ENCODE peak calls at places on chromosomes 13 and 19, in seven cellular contexts. R is HCT116, B is Panc1, Q is GM23338, F is SK-N-SH, Z is HepG2, O is HL-60. P is an unnamed sample.

GRCh38 chr13:48769107-48769704 is 115.5 kb downstream of the CYSLTR2 start:
- DNase-seq in R (peak; percentile 85), B (peak; percentile 87), Q (peak; percentile 92), F (peak; percentile 60), Z (peak; percentile 82), O (peak; percentile 70), P (peak; percentile 34)

GRCh38 chr13:107712145-107712544 is 503.2 kb downstream of the LIG4 start:
- DNase-seq in R (no peak), B (no peak), Q (no peak), F (no peak), Z (no peak), O (no peak), P (no peak)

GRCh38 chr13:49652691-49653305 is 24.5 kb downstream of the ARL11 start:
- DNase-seq in R (peak; percentile 26), B (no peak), Q (peak; percentile 85), F (peak; percentile 76), Z (peak; percentile 70), O (no peak), P (peak; percentile 52)

GRCh38 chr19:43638214-43638990 is 1.2 kb downstream of the CADM4 start:
- DNase-seq in R (no peak), B (no peak), Q (no peak), F (no peak), Z (no peak), O (no peak), P (no peak)

GRCh38 chr19:14563590-14563926 is 8.3 kb downstream of the NDUFB7 start:
- DNase-seq in R (no peak), B (no peak), Q (no peak), F (no peak), Z (no peak), O (no peak), P (no peak)

GRCh38 chr19:3507371-3508120 is 1.4 kb downstream of the FZR1 start:
- DNase-seq in R (no peak), B (no peak), Q (peak; percentile 73), F (peak; percentile 55), Z (peak; percentile 74), O (no peak), P (no peak)

GRCh38 chr13:104450006-104450405 is 1383.8 kb upstream of the SLC10A2 start:
- DNase-seq in R (no peak), B (no peak), Q (no peak), F (no peak), Z (no peak), O (no peak), P (no peak)

GRCh38 chr19:14401468-14401867 is 17.7 kb downstream of the DDX39A start:
- DNase-seq in R (no peak), B (no peak), Q (no peak), F (no peak), Z (no peak), O (no peak), P (no peak)

GRCh38 chr19:18762125-18763023 is 28.7 kb downstream of the COMP start:
- DNase-seq in R (peak; percentile 26), B (no peak), Q (peak; percentile 65), F (peak; percentile 82), Z (peak; percentile 63), O (no peak), P (no peak)

GRCh38 chr19:2529473-2529918 is 53.6 kb downstream of the GADD45B start:
- DNase-seq in R (peak; percentile 97), B (peak; percentile 87), Q (no peak), F (no peak), Z (peak; percentile 90), O (no peak), P (peak; percentile 68)

GRCh38 chr13:30341815-30342570 is 34.6 kb upstream of the KATNAL1 start:
- DNase-seq in R (peak; percentile 44), B (no peak), Q (no peak), F (peak; percentile 54), Z (no peak), O (no peak), P (no peak)

GRCh38 chr19:50559636-50560035 is 8.6 kb downstream of the LRRC4B start:
- DNase-seq in R (no peak), B (no peak), Q (no peak), F (no peak), Z (no peak), O (no peak), P (no peak)

GRCh38 chr13:50365683-50366391 is 350.6 kb downstream of the KCNRG start:
- DNase-seq in R (no peak), B (no peak), Q (no peak), F (no peak), Z (peak; percentile 61), O (no peak), P (peak; percentile 59)

GRCh38 chr13:20017365-20017711 is 58.8 kb downstream of the ZMYM2 start:
- DNase-seq in R (no peak), B (no peak), Q (no peak), F (no peak), Z (no peak), O (no peak), P (no peak)

DNA sequence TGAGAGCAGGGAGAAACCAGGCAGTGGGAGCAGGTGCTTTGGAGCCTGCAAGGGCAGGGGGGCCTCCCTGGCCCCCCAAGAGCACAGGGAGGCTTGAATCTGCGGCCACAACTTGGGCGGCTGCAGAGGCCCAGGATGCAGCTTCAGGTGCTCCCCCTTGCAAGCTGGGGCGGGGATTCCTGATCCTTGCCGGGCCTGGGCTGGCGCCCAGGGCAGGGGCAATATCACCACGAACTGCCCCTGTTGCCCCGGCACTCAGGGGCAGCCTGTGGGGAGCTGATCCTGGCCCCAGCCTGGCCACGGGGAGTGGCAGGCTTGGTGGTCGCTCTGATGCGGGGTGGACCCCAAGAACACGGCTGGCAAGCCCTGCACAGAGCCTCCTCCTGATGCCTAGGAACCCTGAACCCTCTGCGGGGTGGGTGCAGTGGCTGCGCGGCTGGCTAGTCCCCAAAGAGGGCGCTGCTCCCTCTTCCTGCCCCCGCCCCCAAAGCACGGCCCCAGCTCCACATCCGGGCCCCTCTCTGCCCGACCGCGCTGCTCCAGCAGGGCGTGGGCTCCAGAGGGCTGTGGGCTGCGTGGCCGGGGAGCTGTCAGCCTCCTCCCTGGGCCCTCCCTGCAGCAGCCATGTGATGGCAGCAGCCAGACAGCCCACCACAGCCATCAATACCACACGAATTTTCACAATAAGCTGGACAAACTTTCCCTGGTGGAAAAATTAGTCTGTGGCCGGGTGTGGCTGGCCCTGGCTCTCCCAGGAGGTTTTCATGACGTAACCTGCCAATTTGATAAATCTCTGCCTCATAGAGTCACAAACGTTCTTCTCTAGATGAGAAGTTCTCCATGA is 21.0 kb downstream of the TNFSF9 start:
- DNase-seq in R (no peak), B (no peak), Q (peak; percentile 92), F (peak; percentile 70), Z (peak; percentile 45), O (no peak), P (peak; percentile 61)
- TF ChIP-seq CTCF in R (peak; percentile 30), B (no peak), Q (peak; percentile 71), F (peak; percentile 26), Z (peak; percentile 84), O (no peak), P (peak; percentile 24)

GRCh38 chr13:113998781-113999617 is 25.1 kb upstream of the C13orf46 start:
- DNase-seq in R (no peak), B (no peak), Q (no peak), F (no peak), Z (no peak), O (no peak), P (no peak)

GRCh38 chr13:113996081-113996911 is 22.4 kb upstream of the C13orf46 start:
- DNase-seq in R (no peak), B (no peak), Q (no peak), F (no peak), Z (no peak), O (no peak), P (no peak)

GRCh38 chr13:113997845-113998751 is 24.2 kb upstream of the C13orf46 start:
- DNase-seq in R (no peak), B (no peak), Q (no peak), F (peak; percentile 54), Z (no peak), O (no peak), P (no peak)

GRCh38 chr13:113995051-113995601 is 21.2 kb upstream of the C13orf46 start:
- DNase-seq in R (no peak), B (no peak), Q (no peak), F (no peak), Z (no peak), O (no peak), P (no peak)

GRCh38 chr13:113996912-113997745 is 23.3 kb upstream of the C13orf46 start:
- DNase-seq in R (no peak), B (no peak), Q (no peak), F (no peak), Z (no peak), O (no peak), P (no peak)
- TF ChIP-seq REST in R (no peak), B (no peak), Q (no peak), F (no peak), Z (no peak), O (no peak), P (no peak)

DNA sequence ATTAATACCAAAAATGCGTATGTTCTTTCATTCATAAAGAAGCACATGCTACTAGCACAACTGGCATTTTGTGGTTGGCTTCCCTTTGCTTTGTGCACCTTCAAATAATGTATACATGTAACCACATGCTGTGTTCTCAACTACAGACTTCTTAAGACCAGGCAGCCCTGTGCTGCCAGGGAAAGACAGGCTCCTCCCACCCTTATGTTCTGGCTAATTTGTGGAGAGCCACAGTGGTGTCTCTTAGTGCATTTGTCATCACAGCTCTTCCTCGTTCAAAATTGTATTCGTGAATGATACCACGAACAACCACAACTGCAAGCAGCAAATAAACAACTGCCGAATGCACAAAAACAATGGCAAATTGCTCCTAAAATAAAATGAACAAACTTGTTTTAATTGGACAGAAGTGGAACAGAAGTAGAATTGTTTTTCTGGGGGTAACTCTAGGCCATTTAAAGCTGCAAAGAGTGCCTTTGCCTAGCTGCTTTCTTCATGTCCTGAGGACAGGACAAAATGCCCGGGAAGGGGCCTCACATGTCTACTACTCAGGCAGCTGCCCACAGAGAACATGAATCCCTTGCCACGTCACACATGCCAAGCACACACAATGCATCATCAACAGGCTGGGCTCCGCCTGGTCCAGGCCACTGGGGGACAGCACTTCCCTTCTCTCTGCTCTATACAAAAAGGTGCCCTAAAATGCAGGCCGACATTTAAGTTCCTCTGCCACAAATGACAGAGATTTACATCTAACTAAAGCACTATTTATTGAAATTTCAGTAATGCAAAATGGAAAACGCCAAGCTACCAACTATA is 21.7 kb downstream of the IRS2 start:
- DNase-seq in R (no peak), B (no peak), Q (peak; percentile 12), F (peak; percentile 64), Z (no peak), O (no peak), P (no peak)
- TF ChIP-seq CTCF in R (no peak), B (no peak), Q (peak; percentile 46), F (peak; percentile 32), Z (peak; percentile 19), O (peak; percentile 11), P (no peak)

DNA sequence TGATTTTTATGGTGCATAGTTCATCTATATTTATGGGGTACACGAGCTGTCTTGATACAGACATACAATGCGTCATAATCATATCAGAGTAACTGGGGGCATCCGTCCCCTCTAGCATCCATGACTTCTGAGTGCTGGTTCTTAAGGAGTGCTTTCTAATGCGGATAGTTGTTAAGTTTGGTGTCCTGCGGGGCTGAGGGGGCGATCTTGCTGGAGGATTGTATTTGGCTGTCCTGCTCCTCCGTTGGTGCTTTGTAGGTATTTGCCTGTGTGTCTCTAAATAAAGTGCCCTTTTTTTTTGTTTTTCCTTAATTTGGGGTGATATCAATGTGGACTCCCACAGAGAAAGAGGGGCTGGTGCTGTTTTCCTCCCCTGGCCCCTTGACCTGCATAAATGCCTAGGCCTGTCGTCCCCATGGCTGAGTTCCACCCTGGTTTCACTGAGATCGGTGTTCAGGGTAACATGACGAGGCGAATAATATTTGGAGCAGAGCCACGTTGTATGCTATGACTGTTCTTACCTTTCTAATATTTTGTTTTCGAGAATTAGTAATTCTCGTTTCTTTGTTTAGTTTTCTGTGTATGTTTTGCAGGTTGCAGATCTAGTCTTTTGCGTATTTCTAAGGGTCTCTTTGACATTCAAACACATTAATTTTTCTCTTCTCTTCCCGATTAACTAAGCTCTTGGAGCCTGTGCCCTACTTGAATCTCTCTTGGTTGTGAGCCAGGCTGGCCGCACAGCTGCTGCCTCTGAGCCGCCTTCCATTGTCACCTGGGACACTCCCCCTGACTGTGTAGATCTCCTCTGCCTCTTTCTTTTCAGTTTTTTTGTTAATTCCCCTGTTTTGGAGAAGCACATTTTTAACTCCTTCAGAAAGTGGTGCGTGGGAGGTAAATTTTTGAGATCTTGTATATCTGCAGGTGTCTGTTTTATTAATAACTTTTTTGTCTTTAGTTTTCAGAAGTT is 100.3 kb downstream of the ARHGEF7 start:
- DNase-seq in R (no peak), B (no peak), Q (peak; percentile 64), F (no peak), Z (no peak), O (no peak), P (no peak)
- TF ChIP-seq REST in R (no peak), B (no peak), Q (no peak), F (no peak), Z (no peak), O (no peak), P (no peak)